ENCODE peak calls at places on chromosomes 13 and 19, in six cellular contexts. W is psoas muscle, E is ELR, G is nucleus accumbens, O is glutamatergic neuron, Y is vagina. B is an unnamed sample.

GRCh38 chr13:77372275-77372674 is 45.4 kb upstream of the MYCBP2 start:
- DNase-seq in W (no peak), E (no peak), G (no peak), O (no peak), Y (no peak), B (no peak)

GRCh38 chr13:36919206-36919832 is 719 bp downstream of the SMAD9 start:
- DNase-seq in W (no peak), E (peak; percentile 57), G (no peak), O (peak; percentile 74), Y (no peak), B (peak; percentile 43)

GRCh38 chr13:107864543-107865460 is 350.5 kb downstream of the LIG4 start:
- DNase-seq in W (no peak), E (peak; percentile 44), G (no peak), O (no peak), Y (no peak), B (no peak)

GRCh38 chr13:56501750-56502149 is 639.0 kb upstream of the PRR20A start:
- DNase-seq in W (no peak), E (no peak), G (no peak), O (no peak), Y (no peak), B (no peak)

GRCh38 chr13:44188257-44188656 is 185.4 kb upstream of the SERP2 start:
- DNase-seq in W (no peak), E (peak; percentile 91), G (no peak), O (no peak), Y (no peak), B (no peak)

GRCh38 chr19:16111909-16112752 is 442 bp downstream of the RAB8A start:
- DNase-seq in W (peak; percentile 20), E (no peak), G (no peak), O (no peak), Y (no peak), B (peak; percentile 3)

GRCh38 chr13:94705081-94705751 is 7.1 kb downstream of the SOX21 start:
- DNase-seq in W (no peak), E (no peak), G (no peak), O (peak; percentile 24), Y (peak; percentile 52), B (no peak)

GRCh38 chr13:106318941-106319411 is 216.5 kb downstream of the EFNB2 start:
- DNase-seq in W (no peak), E (peak; percentile 94), G (no peak), O (no peak), Y (no peak), B (no peak)

GRCh38 chr13:98557934-98558630 is 18.8 kb downstream of the STK24 start:
- DNase-seq in W (no peak), E (peak; percentile 87), G (no peak), O (no peak), Y (no peak), B (no peak)